ENCODE peak calls at places on chromosome 18, in eight cellular contexts. Q, L, I, R, F, V, Y and G are unnamed samples.
A peak's percentile ranks its signal among the peaks of the same experiment; 100 is the strongest.

GRCh38 chr18:36708366-36708765 is 120.4 kb downstream of the TPGS2 start:
- DNase-seq in F (no peak), R (no peak), L (no peak), I (no peak), Q (no peak), V (no peak), Y (no peak), G (no peak)

GRCh38 chr18:48781041-48781989 is 169.4 kb downstream of the SMAD7 start:
- DNase-seq in Q (no peak), L (peak; percentile 96), V (peak; percentile 39), I (peak; percentile 18), R (peak; percentile 95), Y (no peak), F (peak; percentile 80), G (peak; percentile 68)

GRCh38 chr18:6222271-6222670 is 192.4 kb downstream of the L3MBTL4 start:
- DNase-seq in F (no peak), Q (no peak), I (no peak), Y (no peak), V (no peak), R (no peak), L (peak; percentile 77), G (no peak)

GRCh38 chr18:23627325-23627724 is 35.4 kb downstream of the ANKRD29 start:
- DNase-seq in Y (no peak), R (no peak), I (peak; percentile 17), V (peak; percentile 91), F (no peak), Q (no peak), L (no peak), G (no peak)

GRCh38 chr18:73487956-73488355 is 620.2 kb upstream of the NETO1 start:
- DNase-seq in L (no peak), F (no peak), Q (no peak), R (no peak), I (no peak), V (peak; percentile 89), Y (no peak), G (no peak)

GRCh38 chr18:61655630-61656029 is 237.2 kb downstream of the RNF152 start:
- DNase-seq in F (no peak), V (no peak), R (no peak), Y (no peak), Q (no peak), I (no peak), L (no peak), G (no peak)

GRCh38 chr18:60053747-60054304 is 154.0 kb downstream of the PMAIP1 start:
- DNase-seq in R (no peak), L (no peak), V (peak; percentile 98), F (no peak), Y (no peak), Q (no peak), I (no peak), G (no peak)

GRCh38 chr18:46199515-46200147 is 95.4 kb downstream of the HAUS1 start:
- DNase-seq in Y (no peak), V (peak; percentile 86), I (peak; percentile 4), Q (no peak), L (no peak), F (no peak), R (no peak), G (no peak)

GRCh38 chr18:60027397-60027796 is 127.6 kb downstream of the PMAIP1 start:
- DNase-seq in Q (no peak), L (no peak), F (no peak), V (no peak), I (no peak), Y (no peak), R (no peak), G (no peak)

GRCh38 chr18:57249109-57249508 is 102.2 kb downstream of the BOD1L2 start:
- DNase-seq in Q (no peak), L (no peak), Y (no peak), F (no peak), I (no peak), V (no peak), R (no peak), G (no peak)

GRCh38 chr18:48973731-48974130 is 23.0 kb upstream of the SMAD7 start:
- DNase-seq in R (no peak), I (no peak), Y (no peak), V (peak; percentile 23), F (no peak), Q (no peak), L (no peak), G (no peak)

GRCh38 chr18:80157708-80158343 is 48.8 kb downstream of the ADNP2 start:
- DNase-seq in Q (peak; percentile 78), L (peak; percentile 91), I (peak; percentile 71), Y (no peak), V (peak; percentile 74), R (peak; percentile 60), F (peak; percentile 84), G (peak; percentile 75)

GRCh38 chr18:8976606-8977005 is 125.9 kb upstream of the NDUFV2 start:
- DNase-seq in L (no peak), V (peak; percentile 76), R (no peak), Q (no peak), F (no peak), Y (no peak), I (no peak), G (no peak)

GRCh38 chr18:11259421-11259820 is 110.1 kb upstream of the PIEZO2 start:
- DNase-seq in I (no peak), R (peak; percentile 48), F (no peak), Y (peak; percentile 5), V (no peak), L (peak; percentile 76), Q (no peak), G (peak; percentile 22)

GRCh38 chr18:48922801-48923730 is 27.7 kb downstream of the SMAD7 start:
- DNase-seq in I (peak; percentile 71), L (peak; percentile 55), V (peak; percentile 82), Q (no peak), F (peak; percentile 58), Y (no peak), R (no peak), G (peak; percentile 65)

GRCh38 chr18:9701604-9702324 is 6.3 kb upstream of the RAB31 start:
- DNase-seq in Q (no peak), Y (no peak), V (no peak), F (no peak), R (no peak), L (no peak), I (no peak), G (no peak)

DNA sequence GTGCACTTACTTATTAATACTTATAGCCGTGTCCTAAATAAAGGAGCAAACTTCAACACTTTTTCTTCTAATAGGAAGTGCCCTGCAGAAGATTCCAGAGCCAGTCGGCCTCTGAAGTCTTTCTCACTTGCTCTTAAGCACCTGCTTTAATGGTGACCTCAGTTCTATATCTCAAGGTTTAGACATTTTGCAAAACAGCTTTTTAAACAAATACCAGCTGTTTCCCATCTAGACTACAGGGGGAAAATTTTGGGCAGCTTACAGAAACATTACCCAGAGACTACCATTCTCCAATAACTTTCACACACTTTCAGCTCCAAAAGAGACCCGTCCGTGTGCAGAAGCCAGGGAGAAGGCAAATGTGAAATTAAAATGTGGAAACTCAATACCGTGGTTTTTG is 285.3 kb upstream of the CCDC68 start:
- DNase-seq in L (no peak), R (no peak), I (no peak), V (peak; percentile 32), F (no peak), Y (no peak), Q (no peak), G (no peak)
- H3K27ac ChIP-seq in L (peak overlapping the region; percentile 46), R (peak overlapping the region; percentile 49), I (no peak overlapping the region), V (no peak overlapping the region), F (peak overlapping the region; percentile 59), Y (peak overlapping the region; percentile 57), Q (peak overlapping the region; percentile 78), G (peak overlapping the region; percentile 79)

DNA sequence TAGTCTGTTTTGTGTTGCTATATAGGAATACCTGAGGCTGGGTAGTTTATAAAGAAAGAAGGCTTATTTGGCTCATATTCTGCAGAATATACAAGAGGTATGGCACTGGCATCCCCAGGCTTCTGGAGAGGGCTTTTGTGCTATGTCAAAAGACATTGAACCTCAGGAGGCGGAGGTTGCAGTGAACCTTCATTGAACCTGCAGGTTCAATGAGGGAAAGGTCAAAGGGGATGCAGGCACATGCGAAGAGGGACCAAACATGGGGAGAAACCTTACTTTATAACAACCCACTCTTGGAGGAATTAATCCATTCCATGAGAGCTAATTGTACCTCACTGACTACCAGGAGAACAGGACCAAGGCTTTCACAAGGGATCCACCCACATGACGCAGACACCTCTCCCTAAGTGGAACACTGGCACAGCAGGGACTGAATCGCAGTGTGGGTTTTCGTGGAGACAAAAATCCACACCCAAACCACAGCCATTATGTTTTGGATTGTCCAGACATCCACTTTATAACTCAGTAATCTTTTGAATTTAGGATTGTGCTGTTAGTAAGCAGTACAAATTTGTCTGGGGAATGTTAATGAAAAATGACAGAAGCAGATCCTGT is 4.1 kb upstream of the SERPINB8 start:
- DNase-seq in L (no peak), Q (no peak), Y (no peak), R (no peak), I (no peak), F (no peak), V (no peak), G (no peak)
- TF ChIP-seq POLR2A in L (no peak), Q (no peak), Y (no peak), R (no peak), I (no peak), F (no peak), V (no peak), G (no peak)

GRCh38 chr18:55404136-55404810 is 183.7 kb downstream of the TCF4 start:
- DNase-seq in Y (no peak), Q (no peak), L (no peak), I (no peak), V (no peak), F (no peak), R (no peak), G (no peak)
- H3K4me1 ChIP-seq in Y (peaks cover 24% of the 10 kb centered on the region), Q (no peaks in the 10 kb centered on the region), L (peaks cover 54% of the 10 kb centered on the region), I (no peaks in the 10 kb centered on the region), V (peaks cover 10% of the 10 kb centered on the region), F (peaks cover 4% of the 10 kb centered on the region), R (peaks cover 28% of the 10 kb centered on the region), G (no peaks in the 10 kb centered on the region)

GRCh38 chr18:63236417-63236816 is 83.2 kb downstream of the BCL2 start:
- DNase-seq in L (peak; percentile 35), R (peak; percentile 49), I (no peak), V (no peak), Y (no peak), Q (no peak), F (no peak), G (no peak)
- H3K27ac ChIP-seq in L (peak overlapping the region; percentile 83), R (peak overlapping the region; percentile 57), I (peak overlapping the region; percentile 58), V (no peak overlapping the region), Y (peak overlapping the region; percentile 53), Q (peak overlapping the region; percentile 94), F (peak overlapping the region; percentile 76), G (peak overlapping the region; percentile 93)